ENCODE peak calls at places on chromosomes 11 and 22, in ten cellular contexts. Y is CD8-positive, alpha-beta T cell; K is hepatocyte; F is PC-9; B is body of pancreas; O is IMR-90; R is OCI-LY7; U is neural progenitor cell; X is uterus; I is left ventricle myocardium inferior. H is an unnamed sample.

GRCh38 chr22:45007247-45007945 is 2.4 kb downstream of the PHF21B start:
- DNase-seq in Y (no peak), K (peak; percentile 87), F (no peak), B (peak; percentile 27), O (peak; percentile 27), R (no peak), U (peak; percentile 96), X (peak; percentile 50), I (no peak), H (no peak)

GRCh38 chr22:32562916-32563315 is 88.3 kb downstream of the FBXO7 start:
- DNase-seq in Y (no peak), K (no peak), F (no peak), B (no peak), O (no peak), R (no peak), U (no peak), X (no peak), I (no peak), H (no peak)

GRCh38 chr11:93737904-93738612 is 3.2 kb downstream of the TAF1D start:
- DNase-seq in Y (no peak), K (no peak), F (peak; percentile 80), B (no peak), O (peak; percentile 18), R (no peak), U (no peak), X (no peak), I (no peak), H (no peak)

GRCh38 chr22:49968313-49968830 is 7.8 kb downstream of the PIM3 start:
- DNase-seq in Y (no peak), K (peak; percentile 23), F (no peak), B (peak; percentile 27), O (no peak), R (no peak), U (no peak), X (no peak), I (peak; percentile 23), H (peak; percentile 45)

GRCh38 chr22:35805466-35805865 is 87.8 kb downstream of the APOL5 start:
- DNase-seq in Y (no peak), K (no peak), F (no peak), B (no peak), O (no peak), R (no peak), U (no peak), X (no peak), I (no peak), H (no peak)

GRCh38 chr11:93936416-93936815 is 84.7 kb upstream of the HEPHL1 start:
- DNase-seq in Y (no peak), K (no peak), F (no peak), B (no peak), O (no peak), R (no peak), U (no peak), X (no peak), I (no peak), H (no peak)

GRCh38 chr11:11798586-11799438 is 43.0 kb upstream of the USP47 start:
- DNase-seq in Y (peak; percentile 57), K (peak; percentile 82), F (no peak), B (peak; percentile 85), O (peak; percentile 78), R (peak; percentile 69), U (peak; percentile 66), X (peak; percentile 86), I (peak; percentile 85), H (peak; percentile 77)

GRCh38 chr11:73012121-73012863 is 129.8 kb downstream of the FCHSD2 start:
- DNase-seq in Y (no peak), K (no peak), F (no peak), B (no peak), O (peak; percentile 59), R (no peak), U (no peak), X (no peak), I (no peak), H (no peak)

DNA sequence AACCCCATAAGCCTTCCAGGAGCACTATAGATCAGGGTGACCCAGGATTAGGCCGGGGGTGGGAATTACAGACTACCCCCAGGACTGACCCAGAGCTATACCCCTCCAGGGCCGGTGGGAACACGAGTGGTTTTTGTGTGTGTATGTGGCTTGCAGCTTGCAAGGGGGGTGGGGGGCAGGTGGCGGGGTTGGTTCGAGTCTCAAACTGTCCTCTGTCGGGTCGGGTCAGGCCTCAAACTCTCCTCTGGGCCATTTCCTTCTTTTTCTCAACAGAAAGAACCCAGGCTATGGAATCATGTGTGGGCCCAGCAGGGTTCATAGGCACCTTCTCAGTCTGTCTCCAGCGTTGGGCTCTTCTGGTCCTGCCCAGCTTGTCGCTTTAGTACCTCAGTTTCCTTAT is 58.4 kb downstream of the BCR start:
- DNase-seq in Y (no peak), K (no peak), F (no peak), B (no peak), O (no peak), R (no peak), U (no peak), X (no peak), I (no peak), H (no peak)
- H3K4me1 ChIP-seq in Y (peaks cover 67% of the 10 kb centered on the region), K (peaks cover 40% of the 10 kb centered on the region), F (no peaks in the 10 kb centered on the region), B (peaks cover 27% of the 10 kb centered on the region), O (peaks cover 19% of the 10 kb centered on the region), R (peaks cover 32% of the 10 kb centered on the region), U (peaks cover 49% of the 10 kb centered on the region), X (no peaks in the 10 kb centered on the region), I (peaks cover 60% of the 10 kb centered on the region), H (peaks cover 29% of the 10 kb centered on the region)

GRCh38 chr22:48556751-48557150 is 1270.9 kb downstream of the BRD1 start:
- DNase-seq in Y (no peak), K (no peak), F (no peak), B (no peak), O (no peak), R (no peak), U (no peak), X (no peak), I (no peak), H (no peak)

GRCh38 chr22:48553694-48554308 is 1273.9 kb downstream of the BRD1 start:
- DNase-seq in Y (no peak), K (no peak), F (no peak), B (no peak), O (no peak), R (no peak), U (no peak), X (no peak), I (no peak), H (no peak)

GRCh38 chr22:48555606-48556005 is 1272.1 kb downstream of the BRD1 start:
- DNase-seq in Y (no peak), K (no peak), F (no peak), B (no peak), O (no peak), R (no peak), U (no peak), X (no peak), I (no peak), H (no peak)

GRCh38 chr22:48553119-48553518 is 1274.6 kb downstream of the BRD1 start:
- DNase-seq in Y (no peak), K (no peak), F (no peak), B (no peak), O (no peak), R (no peak), U (no peak), X (no peak), I (no peak), H (no peak)

GRCh38 chr22:48554893-48555552 is 1272.7 kb downstream of the BRD1 start:
- DNase-seq in Y (no peak), K (peak; percentile 30), F (no peak), B (no peak), O (no peak), R (no peak), U (peak; percentile 69), X (no peak), I (no peak), H (no peak)
- TF ChIP-seq CTCF in Y (no peak), K (no peak), F (no peak), B (no peak), O (no peak), R (no peak), U (peak; percentile 46), X (no peak), I (no peak), H (no peak)

DNA sequence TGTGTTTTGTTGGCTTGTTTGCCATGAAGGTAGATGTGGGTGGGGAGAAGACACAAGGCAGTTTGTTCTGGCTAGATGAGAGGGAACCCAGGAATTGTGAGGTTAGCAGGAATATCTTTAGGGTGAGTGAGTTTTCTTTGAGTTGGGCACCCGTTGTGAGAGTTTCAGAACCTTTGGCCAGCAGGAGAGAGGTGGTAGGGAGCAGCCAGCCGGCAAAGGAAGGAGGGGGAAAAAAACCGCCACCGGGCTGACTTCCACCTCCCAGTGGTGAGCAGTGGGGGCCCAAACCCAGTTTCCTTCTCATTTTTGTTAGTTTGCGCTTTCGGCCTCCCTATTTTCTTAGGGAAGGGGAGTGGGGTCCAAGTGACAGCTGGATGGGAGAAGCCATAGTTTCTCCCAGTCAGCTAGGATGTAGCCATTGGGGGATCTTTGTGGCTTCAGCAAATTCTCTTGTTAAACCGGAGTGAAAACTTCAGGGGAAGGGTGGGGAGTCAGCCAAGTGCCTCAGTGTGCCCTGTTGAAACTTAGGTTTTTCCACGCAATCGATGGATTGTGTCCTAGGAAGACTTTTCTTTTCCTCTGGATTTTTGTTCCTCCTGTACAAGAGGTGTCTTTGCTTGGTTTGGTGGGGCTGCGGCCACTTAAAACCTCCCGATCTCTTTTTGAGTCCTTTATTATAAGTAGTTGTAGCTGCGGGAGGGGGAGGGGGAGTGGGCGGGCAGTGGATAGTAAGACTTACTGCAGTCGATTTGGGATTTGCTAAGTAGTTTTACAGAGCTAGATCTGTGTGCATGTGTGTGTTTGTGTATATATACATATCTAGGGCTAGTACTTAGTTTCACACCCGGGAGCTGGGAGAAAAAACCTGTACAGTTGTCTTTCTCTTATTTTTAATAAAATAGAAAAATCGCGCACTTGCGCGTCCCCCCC is 1.1 kb upstream of the GCAT start:
- DNase-seq in Y (no peak), K (peak; percentile 50), F (no peak), B (peak; percentile 43), O (peak; percentile 52), R (no peak), U (peak; percentile 49), X (peak; percentile 49), I (no peak), H (no peak)
- H3K4me1 ChIP-seq in Y (peaks cover 44% of the 10 kb centered on the region), K (peaks cover 29% of the 10 kb centered on the region), F (peaks cover 18% of the 10 kb centered on the region), B (peaks cover 71% of the 10 kb centered on the region), O (peaks cover 12% of the 10 kb centered on the region), R (peaks cover 19% of the 10 kb centered on the region), U (peaks cover 35% of the 10 kb centered on the region), X (no peaks in the 10 kb centered on the region), I (peaks cover 64% of the 10 kb centered on the region), H (peaks cover 17% of the 10 kb centered on the region)

GRCh38 chr11:65552413-65552951 is 5.7 kb downstream of the LTBP3 start:
- DNase-seq in Y (no peak), K (no peak), F (no peak), B (no peak), O (no peak), R (peak; percentile 19), U (no peak), X (no peak), I (no peak), H (no peak)

GRCh38 chr11:65549088-65549487 is 9.1 kb downstream of the LTBP3 start:
- DNase-seq in Y (no peak), K (no peak), F (no peak), B (no peak), O (no peak), R (no peak), U (no peak), X (no peak), I (no peak), H (no peak)

GRCh38 chr11:65553301-65554001 is 4.7 kb downstream of the LTBP3 start:
- DNase-seq in Y (peak; percentile 67), K (no peak), F (peak; percentile 79), B (no peak), O (no peak), R (peak; percentile 67), U (peak; percentile 63), X (no peak), I (no peak), H (no peak)

GRCh38 chr11:65554057-65554818 is 3.9 kb downstream of the LTBP3 start:
- DNase-seq in Y (no peak), K (no peak), F (no peak), B (no peak), O (no peak), R (no peak), U (no peak), X (no peak), I (no peak), H (no peak)

DNA sequence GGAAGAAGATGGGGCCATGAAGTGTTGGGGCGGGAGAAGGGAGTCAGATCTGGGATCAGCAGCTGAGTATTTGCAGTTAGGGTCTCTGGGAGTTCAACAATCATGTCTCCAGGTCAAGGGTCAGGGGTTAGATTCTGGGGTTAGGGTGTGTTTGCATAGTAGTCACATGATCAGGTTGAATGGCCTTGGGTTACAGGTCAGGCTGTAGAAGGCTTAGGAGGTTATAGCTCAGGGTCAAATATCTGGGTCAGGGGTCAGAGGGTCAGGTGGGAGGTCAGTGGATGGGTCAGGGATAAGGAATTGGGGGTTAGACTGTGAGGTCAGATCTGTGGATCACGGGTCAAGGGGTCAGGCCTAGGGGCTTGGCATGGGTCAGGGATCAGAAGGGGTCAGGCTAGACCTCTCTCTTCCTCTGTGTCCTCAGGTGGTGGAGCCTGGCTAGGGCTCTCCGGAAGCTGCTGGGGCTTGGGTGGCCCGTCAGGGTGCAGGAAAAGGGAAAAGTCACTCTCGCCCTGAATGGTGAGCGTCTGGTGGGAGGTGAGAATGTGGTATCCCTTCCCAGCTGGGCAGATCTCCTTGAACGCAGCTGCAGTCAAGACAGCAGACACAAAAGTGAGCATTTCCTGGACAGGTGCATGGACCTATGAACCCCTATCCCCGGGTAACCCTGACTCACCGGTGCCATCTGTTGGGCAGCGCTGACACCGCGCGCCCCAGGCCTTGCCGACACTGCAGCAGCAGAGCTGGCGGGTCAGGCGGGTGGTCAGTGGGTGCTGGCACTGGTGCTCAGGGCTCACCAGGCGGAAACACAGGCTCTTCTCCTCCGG is 6.4 kb downstream of the LTBP3 start:
- DNase-seq in Y (peak; percentile 51), K (peak; percentile 78), F (peak; percentile 63), B (peak; percentile 78), O (peak; percentile 22), R (peak; percentile 91), U (peak; percentile 70), X (no peak), I (peak; percentile 45), H (no peak)
- TF ChIP-seq CTCF in Y (peak; percentile 53), K (peak; percentile 43), F (peak; percentile 70), B (peak; percentile 63), O (peak; percentile 34), R (peak; percentile 82), U (peak; percentile 61), X (no peak), I (peak; percentile 48), H (no peak)

H was measured in gastrocnemius medialis.